ENCODE peak calls at places on chromosomes 16 and 17, in five cellular contexts. One of them, this sample, is unnamed.

GRCh38 chr16:83742520-83742919 is 65.3 kb upstream of the HSBP1 start:
- DNase-seq in mammary epithelial cell: no peak
- DNase-seq in hepatocyte: no peak
- DNase-seq in IMR-90: no peak
- DNase-seq in neural progenitor cell: no peak
- DNase-seq in this sample: no peak

GRCh38 chr16:49734330-49734729 is 121.6 kb downstream of the ZNF423 start:
- DNase-seq in hepatocyte: no peak
- DNase-seq in mammary epithelial cell: no peak
- DNase-seq in IMR-90: no peak
- DNase-seq in neural progenitor cell: no peak
- DNase-seq in this sample: no peak

GRCh38 chr17:59804910-59805381 is 87.8 kb downstream of the TUBD1 start:
- DNase-seq in mammary epithelial cell: no peak
- DNase-seq in IMR-90: no peak
- DNase-seq in neural progenitor cell: no peak
- DNase-seq in hepatocyte: no peak
- DNase-seq in this sample: no peak

GRCh38 chr17:17381438-17382059 is 78.4 kb downstream of the NT5M start:
- DNase-seq in IMR-90: no peak
- DNase-seq in mammary epithelial cell: no peak
- DNase-seq in neural progenitor cell: no peak
- DNase-seq in hepatocyte: no peak
- DNase-seq in this sample: no peak

GRCh38 chr16:22728167-22728836 is 85.7 kb upstream of the HS3ST2 start:
- DNase-seq in neural progenitor cell: no peak
- DNase-seq in mammary epithelial cell: no peak
- DNase-seq in hepatocyte: no peak
- DNase-seq in IMR-90: no peak
- DNase-seq in this sample: no peak

GRCh38 chr16:19718624-19718965 is 524 bp downstream of the IQCK start:
- DNase-seq in mammary epithelial cell: peak; percentile 17
- DNase-seq in hepatocyte: peak; percentile 37
- DNase-seq in neural progenitor cell: peak; percentile 78
- DNase-seq in IMR-90: peak; percentile 9
- DNase-seq in this sample: no peak

GRCh38 chr17:6660765-6661463 is 9.4 kb downstream of the C17orf100 start:
- DNase-seq in mammary epithelial cell: no peak
- DNase-seq in IMR-90: no peak
- DNase-seq in hepatocyte: no peak
- DNase-seq in neural progenitor cell: no peak
- DNase-seq in this sample: no peak

GRCh38 chr16:3349175-3349574 is 6.5 kb upstream of the OR2C1 start:
- DNase-seq in IMR-90: no peak
- DNase-seq in neural progenitor cell: no peak
- DNase-seq in mammary epithelial cell: no peak
- DNase-seq in hepatocyte: no peak
- DNase-seq in this sample: no peak

GRCh38 chr17:78356163-78356713 is 3.6 kb downstream of the SOCS3 start:
- DNase-seq in mammary epithelial cell: peak; percentile 98
- DNase-seq in IMR-90: peak; percentile 98
- DNase-seq in hepatocyte: peak; percentile 67
- DNase-seq in neural progenitor cell: peak; percentile 61
- DNase-seq in this sample: peak; percentile 70

GRCh38 chr17:1087381-1088241 is 90.7 kb downstream of the TIMM22 start:
- DNase-seq in neural progenitor cell: peak; percentile 59
- DNase-seq in hepatocyte: peak; percentile 67
- DNase-seq in IMR-90: no peak
- DNase-seq in mammary epithelial cell: peak; percentile 77
- DNase-seq in this sample: peak; percentile 94

GRCh38 chr17:15342460-15342859 is 1.1 kb upstream of the TEKT3 start:
- DNase-seq in neural progenitor cell: no peak
- DNase-seq in mammary epithelial cell: no peak
- DNase-seq in hepatocyte: no peak
- DNase-seq in IMR-90: peak; percentile 12
- DNase-seq in this sample: no peak

GRCh38 chr17:8020251-8020650 is 17.8 kb downstream of the GUCY2D start:
- DNase-seq in hepatocyte: no peak
- DNase-seq in mammary epithelial cell: no peak
- DNase-seq in neural progenitor cell: no peak
- DNase-seq in IMR-90: no peak
- DNase-seq in this sample: no peak

GRCh38 chr17:19986941-19987714 is 9.5 kb upstream of the AKAP10 start:
- DNase-seq in hepatocyte: no peak
- DNase-seq in neural progenitor cell: no peak
- DNase-seq in IMR-90: no peak
- DNase-seq in mammary epithelial cell: peak; percentile 35
- DNase-seq in this sample: no peak

GRCh38 chr17:8149419-8150193 is 2.6 kb downstream of the PER1 start:
- DNase-seq in mammary epithelial cell: no peak
- DNase-seq in hepatocyte: no peak
- DNase-seq in neural progenitor cell: no peak
- DNase-seq in IMR-90: no peak
- DNase-seq in this sample: no peak

GRCh38 chr16:13962232-13962631 is 42.3 kb downstream of the ERCC4 start:
- DNase-seq in hepatocyte: no peak
- DNase-seq in IMR-90: no peak
- DNase-seq in mammary epithelial cell: no peak
- DNase-seq in neural progenitor cell: no peak
- DNase-seq in this sample: no peak

GRCh38 chr16:23310217-23310616 is 8.1 kb downstream of the SCNN1B start:
- DNase-seq in IMR-90: no peak
- DNase-seq in hepatocyte: no peak
- DNase-seq in neural progenitor cell: no peak
- DNase-seq in mammary epithelial cell: no peak
- DNase-seq in this sample: no peak

GRCh38 chr16:2804728-2805127 is 6.5 kb downstream of the PRSS41 start:
- DNase-seq in mammary epithelial cell: no peak
- DNase-seq in IMR-90: no peak
- DNase-seq in hepatocyte: no peak
- DNase-seq in neural progenitor cell: no peak
- DNase-seq in this sample: no peak

GRCh38 chr16:73483934-73484712 is 436.2 kb upstream of the ZFHX3 start:
- DNase-seq in neural progenitor cell: no peak
- DNase-seq in IMR-90: no peak
- DNase-seq in mammary epithelial cell: no peak
- DNase-seq in hepatocyte: no peak
- DNase-seq in this sample: no peak

GRCh38 chr17:64148699-64149098 is 18.8 kb upstream of the ERN1 start:
- DNase-seq in mammary epithelial cell: peak; percentile 11
- DNase-seq in hepatocyte: no peak
- DNase-seq in IMR-90: no peak
- DNase-seq in neural progenitor cell: no peak
- DNase-seq in this sample: peak; percentile 21

GRCh38 chr17:1577186-1577585 is 14.6 kb upstream of the PITPNA start:
- DNase-seq in neural progenitor cell: no peak
- DNase-seq in hepatocyte: peak; percentile 74
- DNase-seq in IMR-90: peak; percentile 89
- DNase-seq in mammary epithelial cell: peak; percentile 92
- DNase-seq in this sample: no peak

GRCh38 chr17:5194346-5194745 is 2.7 kb upstream of the ZNF594 start:
- DNase-seq in neural progenitor cell: no peak
- DNase-seq in mammary epithelial cell: no peak
- DNase-seq in hepatocyte: no peak
- DNase-seq in IMR-90: no peak
- DNase-seq in this sample: no peak

GRCh38 chr17:5191541-5192417 is at the start of gene ZNF594:
- DNase-seq in neural progenitor cell: peak; percentile 96
- DNase-seq in IMR-90: peak; percentile 94
- DNase-seq in mammary epithelial cell: peak; percentile 91
- DNase-seq in hepatocyte: peak; percentile 98
- DNase-seq in this sample: peak; percentile 89
- H3K9me3 ChIP-seq in neural progenitor cell: peaks cover 43% of the 10 kb centered on the region
- H3K9me3 ChIP-seq in IMR-90: peaks cover 23% of the 10 kb centered on the region
- H3K9me3 ChIP-seq in mammary epithelial cell: peaks cover 21% of the 10 kb centered on the region
- H3K9me3 ChIP-seq in hepatocyte: peaks cover 17% of the 10 kb centered on the region
- H3K9me3 ChIP-seq in this sample: peaks cover 38% of the 10 kb centered on the region

DNA sequence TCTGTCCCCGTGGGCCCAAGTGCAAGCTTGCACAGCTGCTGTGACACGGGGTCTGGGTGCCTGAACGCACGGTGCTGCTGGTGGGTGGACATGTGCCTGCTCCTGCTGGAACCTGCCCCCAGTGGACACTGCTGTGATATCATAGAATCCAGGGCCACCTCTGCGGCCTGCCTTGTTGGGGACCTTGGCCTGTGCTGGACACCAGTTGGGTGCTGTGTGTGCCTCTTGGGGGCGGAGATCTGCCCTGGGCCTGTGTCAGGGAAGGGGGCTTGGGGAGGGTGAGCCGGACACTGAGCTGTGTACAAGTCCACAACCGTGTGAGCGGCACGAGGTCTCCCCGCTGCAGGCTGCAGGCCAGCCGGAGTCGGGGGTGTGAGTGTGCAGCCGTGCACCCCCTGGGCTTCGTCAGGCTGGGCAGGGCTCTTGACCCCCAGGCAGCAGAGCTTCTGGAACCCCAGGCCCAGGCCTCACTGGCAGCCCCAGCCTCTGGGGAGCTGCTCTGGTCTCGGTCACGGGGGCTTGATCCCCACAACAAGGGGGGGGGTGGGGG is 33.3 kb downstream of the GSE1 start:
- DNase-seq in hepatocyte: no peak
- DNase-seq in neural progenitor cell: no peak
- DNase-seq in mammary epithelial cell: no peak
- DNase-seq in IMR-90: no peak
- DNase-seq in this sample: no peak
- H4K20me1 ChIP-seq in hepatocyte: peaks cover 94% of the 10 kb centered on the region
- H4K20me1 ChIP-seq in neural progenitor cell: no peaks in the 10 kb centered on the region
- H4K20me1 ChIP-seq in mammary epithelial cell: no peaks in the 10 kb centered on the region
- H4K20me1 ChIP-seq in IMR-90: peaks cover 66% of the 10 kb centered on the region
- H4K20me1 ChIP-seq in this sample: peaks cover 95% of the 10 kb centered on the region

DNA sequence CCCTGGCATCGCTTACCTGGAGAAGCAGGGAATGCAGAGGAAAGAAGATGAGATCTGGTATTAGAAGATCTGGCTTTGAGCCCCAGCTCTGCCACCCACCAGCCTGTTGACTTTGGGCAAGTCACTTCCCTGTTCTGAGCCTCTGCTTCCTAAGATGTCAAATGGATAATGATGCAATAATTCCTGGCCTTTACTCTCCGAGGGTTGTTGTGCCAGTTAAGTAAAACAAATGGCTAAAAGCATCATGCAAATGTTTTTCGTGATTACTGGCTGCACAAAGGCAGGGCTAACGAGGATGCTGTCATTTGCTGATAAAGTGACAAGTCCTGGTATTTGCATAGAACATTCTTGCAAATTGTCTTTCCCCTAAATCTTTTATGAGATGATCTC is 1.3 kb upstream of the ZNF821 start:
- DNase-seq in IMR-90: no peak
- DNase-seq in mammary epithelial cell: no peak
- DNase-seq in hepatocyte: no peak
- DNase-seq in neural progenitor cell: no peak
- DNase-seq in this sample: no peak
- H3K4me3 ChIP-seq in IMR-90: no peak overlapping the region
- H3K4me3 ChIP-seq in mammary epithelial cell: no peak overlapping the region
- H3K4me3 ChIP-seq in hepatocyte: no peak overlapping the region
- H3K4me3 ChIP-seq in neural progenitor cell: no peak overlapping the region
- H3K4me3 ChIP-seq in this sample: no peak overlapping the region

DNA sequence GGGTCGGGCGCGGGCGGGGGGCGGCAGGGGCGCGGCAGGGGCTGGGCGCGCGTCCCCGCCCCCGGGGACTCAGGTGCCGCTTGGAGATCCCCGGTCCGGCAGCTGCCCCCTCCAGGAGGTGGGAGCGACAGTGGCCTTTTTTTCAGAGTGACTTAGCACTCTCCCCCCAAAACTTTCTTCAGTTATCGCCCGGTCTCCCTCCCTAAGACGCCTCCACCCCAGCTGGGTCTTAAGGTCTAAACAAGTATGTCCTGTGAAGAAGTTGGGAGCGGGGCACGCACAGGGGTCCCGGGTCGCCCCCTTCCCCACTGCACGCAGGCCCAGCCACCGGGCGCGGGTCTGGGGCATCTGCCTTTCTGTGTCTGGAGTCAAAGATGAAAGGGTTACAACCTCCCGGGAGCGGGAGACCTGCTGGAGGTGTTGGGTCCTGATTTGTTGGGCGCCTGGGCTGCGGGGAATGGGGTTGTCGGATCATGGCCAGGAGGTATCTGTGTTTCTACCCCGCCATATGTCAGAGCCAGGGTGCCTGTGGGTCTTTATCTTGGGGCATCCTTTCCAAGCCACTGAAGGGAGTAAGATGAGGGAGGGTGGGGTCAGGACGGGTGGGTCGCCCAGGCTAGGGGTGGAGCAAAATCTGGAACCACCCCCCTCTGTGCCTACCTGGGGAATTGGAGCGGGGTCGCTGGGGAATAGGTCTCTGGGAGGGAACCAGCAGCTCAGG is 748 bp downstream of the FMNL1 start:
- DNase-seq in mammary epithelial cell: no peak
- DNase-seq in hepatocyte: no peak
- DNase-seq in neural progenitor cell: peak; percentile 30
- DNase-seq in IMR-90: no peak
- DNase-seq in this sample: no peak
- H3K9me3 ChIP-seq in mammary epithelial cell: no peaks in the 10 kb centered on the region
- H3K9me3 ChIP-seq in hepatocyte: no peaks in the 10 kb centered on the region
- H3K9me3 ChIP-seq in neural progenitor cell: no peaks in the 10 kb centered on the region
- H3K9me3 ChIP-seq in IMR-90: no peaks in the 10 kb centered on the region
- H3K9me3 ChIP-seq in this sample: no peaks in the 10 kb centered on the region

GRCh38 chr17:2704890-2705248 is 6.7 kb downstream of the CLUH start:
- DNase-seq in IMR-90: no peak
- DNase-seq in hepatocyte: no peak
- DNase-seq in mammary epithelial cell: no peak
- DNase-seq in neural progenitor cell: peak; percentile 45
- DNase-seq in this sample: no peak
- H4K20me1 ChIP-seq in IMR-90: peaks cover 68% of the 10 kb centered on the region
- H4K20me1 ChIP-seq in hepatocyte: peaks cover 43% of the 10 kb centered on the region
- H4K20me1 ChIP-seq in mammary epithelial cell: peaks cover 10% of the 10 kb centered on the region
- H4K20me1 ChIP-seq in neural progenitor cell: peaks cover 45% of the 10 kb centered on the region
- H4K20me1 ChIP-seq in this sample: peaks cover 72% of the 10 kb centered on the region

This sample was measured in PC-9.